ENCODE peak calls at places on chromosomes 16 and 17, in four cellular contexts. One of them, this sample, is unnamed.

GRCh38 chr17:55451758-55452468 is 30.3 kb upstream of the MMD start:
- DNase-seq in H9: no peak
- DNase-seq in mesendoderm: no peak
- DNase-seq in H1: no peak
- DNase-seq in this sample: peak; percentile 68

GRCh38 chr17:1871743-1872142 is 41.9 kb downstream of the RPA1 start:
- DNase-seq in H9: no peak
- DNase-seq in mesendoderm: peak; percentile 13
- DNase-seq in H1: no peak
- DNase-seq in this sample: no peak

GRCh38 chr17:68006797-68007196 is 10.5 kb upstream of the C17orf58 start:
- DNase-seq in H9: no peak
- DNase-seq in mesendoderm: no peak
- DNase-seq in H1: no peak
- DNase-seq in this sample: no peak

GRCh38 chr17:77422104-77422782 is 281.5 kb downstream of the SEC14L1 start:
- DNase-seq in H9: no peak
- DNase-seq in mesendoderm: peak; percentile 35
- DNase-seq in H1: no peak
- DNase-seq in this sample: no peak

GRCh38 chr17:76204277-76204676 is 36.0 kb downstream of the RNF157 start:
- DNase-seq in H9: no peak
- DNase-seq in mesendoderm: no peak
- DNase-seq in H1: no peak
- DNase-seq in this sample: peak; percentile 86

GRCh38 chr17:48002208-48002919 is 31.5 kb downstream of the CDK5RAP3 start:
- DNase-seq in H9: no peak
- DNase-seq in mesendoderm: peak; percentile 32
- DNase-seq in H1: no peak
- DNase-seq in this sample: peak; percentile 87

GRCh38 chr16:76748698-76749097 is 442.3 kb upstream of the MON1B start:
- DNase-seq in H9: no peak
- DNase-seq in mesendoderm: no peak
- DNase-seq in H1: no peak
- DNase-seq in this sample: no peak

GRCh38 chr17:6953689-6954088 is 42.2 kb upstream of the ALOX12 start:
- DNase-seq in H9: no peak
- DNase-seq in mesendoderm: no peak
- DNase-seq in H1: no peak
- DNase-seq in this sample: no peak

GRCh38 chr16:88649195-88649923 is 1.5 kb downstream of the CYBA start:
- DNase-seq in H9: no peak
- DNase-seq in mesendoderm: no peak
- DNase-seq in H1: no peak
- DNase-seq in this sample: no peak

GRCh38 chr16:30941600-30942420 is 7.1 kb upstream of the ORAI3 start:
- DNase-seq in H9: peak; percentile 90
- DNase-seq in mesendoderm: peak; percentile 79
- DNase-seq in H1: no peak
- DNase-seq in this sample: peak; percentile 58

GRCh38 chr17:8016632-8017424 is 14.4 kb downstream of the GUCY2D start:
- DNase-seq in H9: peak; percentile 92
- DNase-seq in mesendoderm: peak; percentile 83
- DNase-seq in H1: peak; percentile 41
- DNase-seq in this sample: no peak

GRCh38 chr17:40558651-40559015 is 6.6 kb downstream of the CCR7 start:
- DNase-seq in H9: no peak
- DNase-seq in mesendoderm: no peak
- DNase-seq in H1: no peak
- DNase-seq in this sample: no peak

GRCh38 chr16:14658063-14658462 is 25.3 kb downstream of the BFAR start:
- DNase-seq in H9: no peak
- DNase-seq in mesendoderm: no peak
- DNase-seq in H1: no peak
- DNase-seq in this sample: no peak

GRCh38 chr17:66469890-66470289 is 167.5 kb downstream of the PRKCA start:
- DNase-seq in H9: no peak
- DNase-seq in mesendoderm: no peak
- DNase-seq in H1: no peak
- DNase-seq in this sample: no peak

GRCh38 chr16:89949121-89949742 is 677 bp downstream of the DEF8 start:
- DNase-seq in H9: no peak
- DNase-seq in mesendoderm: no peak
- DNase-seq in H1: no peak
- DNase-seq in this sample: no peak

GRCh38 chr17:82168568-82168967 is 44.1 kb downstream of the CCDC57 start:
- DNase-seq in H9: no peak
- DNase-seq in mesendoderm: no peak
- DNase-seq in H1: no peak
- DNase-seq in this sample: no peak

GRCh38 chr16:1708768-1709180 is 2.8 kb downstream of the MAPK8IP3 start:
- DNase-seq in H9: no peak
- DNase-seq in mesendoderm: no peak
- DNase-seq in H1: no peak
- DNase-seq in this sample: peak; percentile 86

DNA sequence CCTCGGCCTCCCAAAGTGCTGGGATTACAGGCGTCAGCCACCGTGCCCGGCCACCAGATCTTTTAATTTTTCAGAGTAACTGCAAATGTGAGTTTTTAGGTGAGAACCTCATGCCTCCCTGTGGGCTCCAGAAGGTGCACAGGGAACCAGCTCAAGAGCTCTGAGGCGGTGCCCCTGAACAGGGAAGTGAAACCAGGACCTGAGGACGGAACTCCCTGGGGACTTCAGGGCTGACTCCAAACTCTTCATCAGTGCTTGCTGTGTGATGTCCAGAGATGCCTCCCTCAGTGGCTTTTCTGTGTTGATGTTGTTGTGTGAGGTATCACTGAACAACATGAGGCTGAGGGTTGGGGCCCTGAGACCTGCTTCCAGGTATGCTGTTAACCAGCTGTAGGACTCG is 23.8 kb downstream of the SLC12A3 start:
- DNase-seq in H9: no peak
- DNase-seq in mesendoderm: no peak
- DNase-seq in H1: no peak
- DNase-seq in this sample: no peak
- H2BK120ac ChIP-seq in H9: no peak overlapping the region
- H2BK120ac ChIP-seq in mesendoderm: no peak overlapping the region
- H2BK120ac ChIP-seq in H1: no peak overlapping the region
- H2BK120ac ChIP-seq in this sample: no peak overlapping the region

GRCh38 chr16:81987706-81988105 is 23.6 kb downstream of the SDR42E1 start:
- DNase-seq in H9: no peak
- DNase-seq in mesendoderm: no peak
- DNase-seq in H1: no peak
- DNase-seq in this sample: no peak
- H4K5ac ChIP-seq in H9: no peak overlapping the region
- H4K5ac ChIP-seq in mesendoderm: no peak overlapping the region
- H4K5ac ChIP-seq in H1: no peak overlapping the region
- H4K5ac ChIP-seq in this sample: no peak overlapping the region

DNA sequence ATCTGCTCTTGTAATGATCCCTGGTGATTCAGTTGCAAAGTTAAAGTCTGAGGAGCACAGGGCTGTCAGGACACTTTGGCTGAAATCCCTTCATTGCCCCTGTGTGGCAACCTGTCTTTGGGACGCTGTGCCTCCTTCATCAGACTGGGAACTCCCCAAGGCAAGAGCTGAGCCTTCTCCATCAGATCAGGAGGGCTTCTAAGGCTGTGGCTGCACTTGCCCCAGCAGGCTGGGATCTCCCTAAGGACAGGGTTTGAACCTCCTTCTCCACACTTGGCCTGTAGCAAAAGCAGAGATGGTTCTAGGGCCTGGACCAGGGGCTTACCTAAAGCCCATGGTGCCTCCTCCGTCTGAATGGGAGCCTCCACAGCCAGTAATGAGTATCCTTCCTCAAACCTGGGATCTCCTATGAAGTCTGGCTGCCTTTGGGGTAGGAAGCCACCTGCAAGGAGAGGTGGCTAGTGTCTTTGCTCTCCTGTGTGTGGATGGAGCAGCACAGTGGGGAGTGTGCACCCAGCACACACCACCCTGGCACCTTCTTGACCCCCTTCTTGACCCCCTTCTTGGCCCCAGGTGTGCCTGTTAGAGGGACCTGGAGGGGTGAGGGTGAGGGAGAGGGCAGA is 79.0 kb upstream of the NKD1 start:
- DNase-seq in H9: no peak
- DNase-seq in mesendoderm: no peak
- DNase-seq in H1: no peak
- DNase-seq in this sample: no peak
- H2BK120ac ChIP-seq in H9: no peak overlapping the region
- H2BK120ac ChIP-seq in mesendoderm: no peak overlapping the region
- H2BK120ac ChIP-seq in H1: no peak overlapping the region
- H2BK120ac ChIP-seq in this sample: no peak overlapping the region

GRCh38 chr17:63567229-63567628 is 17.0 kb downstream of the DCAF7 start:
- DNase-seq in H9: no peak
- DNase-seq in mesendoderm: no peak
- DNase-seq in H1: no peak
- DNase-seq in this sample: no peak
- H4K5ac ChIP-seq in H9: no peak overlapping the region
- H4K5ac ChIP-seq in mesendoderm: no peak overlapping the region
- H4K5ac ChIP-seq in H1: no peak overlapping the region
- H4K5ac ChIP-seq in this sample: no peak overlapping the region

DNA sequence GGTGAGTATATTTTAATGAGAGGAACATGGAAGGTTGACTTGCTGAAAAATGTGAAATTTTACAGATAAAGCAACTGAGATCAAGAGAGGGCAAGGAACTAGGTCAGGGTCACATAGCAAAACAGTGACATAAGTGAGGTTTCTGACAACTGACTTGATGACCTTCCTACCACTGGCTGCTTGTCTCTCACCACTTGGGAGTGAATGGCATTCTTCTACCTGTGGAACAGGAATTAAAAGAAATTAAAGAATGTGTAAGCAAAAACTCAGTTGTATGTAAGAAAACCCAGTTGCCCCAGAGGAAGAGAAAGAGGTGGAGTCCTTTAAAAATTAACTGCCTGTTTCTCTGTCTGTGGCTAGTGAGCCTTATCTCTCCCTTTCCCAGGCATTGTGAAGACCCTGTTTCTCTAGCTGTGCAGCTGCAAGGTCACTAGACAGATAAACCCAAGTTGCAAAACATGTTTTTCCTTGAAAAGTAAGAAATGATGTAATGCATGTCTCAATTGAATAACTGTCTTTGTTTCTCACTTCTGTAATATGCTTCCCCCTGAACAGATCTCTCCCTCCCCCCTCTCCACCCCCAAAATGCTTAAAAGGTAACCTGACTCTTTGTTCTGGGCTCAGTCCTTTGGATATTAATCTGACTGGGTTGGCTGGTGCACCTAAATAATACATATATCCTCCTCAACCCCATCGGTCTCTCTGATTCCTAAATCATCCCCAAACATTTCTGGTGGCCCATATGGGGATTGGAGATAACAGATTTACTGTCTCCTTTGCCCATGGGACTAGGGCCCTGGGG is 23.4 kb downstream of the ACSM1 start:
- DNase-seq in H9: no peak
- DNase-seq in mesendoderm: peak; percentile 85
- DNase-seq in H1: no peak
- DNase-seq in this sample: no peak
- H2BK120ac ChIP-seq in H9: no peak overlapping the region
- H2BK120ac ChIP-seq in mesendoderm: no peak overlapping the region
- H2BK120ac ChIP-seq in H1: no peak overlapping the region
- H2BK120ac ChIP-seq in this sample: no peak overlapping the region

GRCh38 chr17:10370209-10370608 is 2.6 kb downstream of the MYH13 start:
- DNase-seq in H9: no peak
- DNase-seq in mesendoderm: no peak
- DNase-seq in H1: no peak
- DNase-seq in this sample: no peak
- H4K5ac ChIP-seq in H9: no peak overlapping the region
- H4K5ac ChIP-seq in mesendoderm: no peak overlapping the region
- H4K5ac ChIP-seq in H1: no peak overlapping the region
- H4K5ac ChIP-seq in this sample: no peak overlapping the region

DNA sequence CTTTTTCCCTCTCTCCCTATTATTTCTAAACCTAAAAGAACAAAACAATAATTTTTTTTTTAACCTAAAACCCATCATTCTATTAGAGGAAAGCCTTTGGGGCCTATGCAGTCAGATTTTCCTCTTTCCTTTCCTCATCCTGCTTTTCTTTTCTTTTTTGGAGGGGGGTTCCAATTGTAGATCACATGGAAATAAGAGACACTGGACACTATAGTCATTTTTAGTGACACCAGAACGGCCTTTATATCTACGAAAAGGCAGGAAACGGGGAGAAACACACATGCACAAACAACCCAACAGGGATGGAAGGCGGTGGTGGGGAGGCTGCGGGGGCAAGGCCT is 5.1 kb upstream of the ZFHX3 start:
- DNase-seq in H9: no peak
- DNase-seq in mesendoderm: no peak
- DNase-seq in H1: no peak
- DNase-seq in this sample: no peak
- H2BK120ac ChIP-seq in H9: no peak overlapping the region
- H2BK120ac ChIP-seq in mesendoderm: no peak overlapping the region
- H2BK120ac ChIP-seq in H1: no peak overlapping the region
- H2BK120ac ChIP-seq in this sample: peak overlapping the region; percentile 98

GRCh38 chr16:86314402-86315025 is 195.8 kb upstream of the FOXF1 start:
- DNase-seq in H9: no peak
- DNase-seq in mesendoderm: no peak
- DNase-seq in H1: no peak
- DNase-seq in this sample: no peak
- H4K5ac ChIP-seq in H9: no peak overlapping the region
- H4K5ac ChIP-seq in mesendoderm: no peak overlapping the region
- H4K5ac ChIP-seq in H1: no peak overlapping the region
- H4K5ac ChIP-seq in this sample: no peak overlapping the region

This sample was measured in IMR-90.